ENCODE peak calls at places on chromosomes 4 and X, in nine cellular contexts. X, Y, D, C, I, W, F, H and K are unnamed samples.

GRCh38 chr4:2081540-2081939 is 22.4 kb downstream of the NAT8L start:
- DNase-seq in F (no peak), I (no peak), X (no peak), H (no peak), Y (no peak), W (no peak), C (no peak), D (no peak), K (no peak)

GRCh38 chr4:16337936-16338335 is 111.7 kb upstream of the TAPT1 start:
- DNase-seq in I (no peak), D (no peak), X (no peak), H (no peak), Y (no peak), W (no peak), F (no peak), C (no peak), K (no peak)

GRCh38 chr4:81913427-81913878 is 441.7 kb upstream of the RASGEF1B start:
- DNase-seq in Y (peak), D (no peak), C (peak), F (no peak), X (peak), H (no peak), I (no peak), W (peak), K (peak)

GRCh38 chr4:98319021-98319420 is 57.8 kb downstream of the RAP1GDS1 start:
- DNase-seq in X (no peak), W (no peak), H (no peak), D (no peak), C (no peak), I (no peak), F (no peak), Y (no peak), K (no peak)

GRCh38 chr4:5144384-5144783 is 93.1 kb downstream of the STK32B start:
- DNase-seq in I (no peak), X (no peak), C (no peak), Y (no peak), D (no peak), H (no peak), F (no peak), W (no peak), K (no peak)

GRCh38 chr4:55336138-55337034 is 9.7 kb upstream of the SRD5A3 start:
- DNase-seq in I (no peak), Y (no peak), C (peak), X (no peak), D (no peak), H (no peak), W (no peak), F (no peak), K (no peak)

GRCh38 chr4:36824682-36825081 is 419.9 kb upstream of the NWD2 start:
- DNase-seq in H (no peak), D (no peak), C (no peak), Y (no peak), F (no peak), X (no peak), I (no peak), W (peak), K (no peak)

GRCh38 chr4:152735302-152735917 is 44.1 kb downstream of the TIGD4 start:
- DNase-seq in W (no peak), C (no peak), Y (peak), I (peak), D (no peak), H (no peak), F (peak), X (peak), K (no peak)

GRCh38 chrX:94204524-94204923 is 530.5 kb downstream of the FAM133A start:
- DNase-seq in W (peak), I (no peak), H (no peak), F (no peak), C (no peak), Y (no peak), D (no peak), X (no peak), K (no peak)

GRCh38 chr4:107472265-107472948 is 247.6 kb downstream of the PAPSS1 start:
- DNase-seq in F (no peak), I (no peak), X (no peak), C (no peak), H (no peak), Y (no peak), D (no peak), W (no peak), K (no peak)

GRCh38 chr4:183823394-183823793 is 81.7 kb upstream of the STOX2 start:
- DNase-seq in H (no peak), C (no peak), F (no peak), I (no peak), W (peak), X (peak), D (no peak), Y (no peak), K (no peak)

GRCh38 chr4:102687373-102687981 is 73.3 kb downstream of the MANBA start:
- DNase-seq in D (no peak), I (no peak), X (peak), H (no peak), F (no peak), Y (peak), W (no peak), C (no peak), K (no peak)

GRCh38 chr4:86846921-86847320 is 2.3 kb downstream of the SLC10A6 start:
- DNase-seq in W (no peak), X (peak), D (no peak), C (no peak), H (no peak), I (no peak), F (no peak), Y (no peak), K (no peak)

GRCh38 chrX:149937881-149938426 is 337 bp downstream of the EOLA2 start:
- DNase-seq in C (peak), F (no peak), Y (no peak), D (no peak), H (no peak), I (no peak), W (no peak), X (peak), K (no peak)

GRCh38 chr4:146243141-146243882 is 29.0 kb downstream of the REELD1 start:
- DNase-seq in I (no peak), H (no peak), W (peak), F (no peak), Y (peak), C (peak), X (no peak), D (peak), K (peak)

GRCh38 chrX:72081605-72082320 is 50.0 kb downstream of the RTL5 start:
- DNase-seq in I (no peak), D (no peak), W (peak), C (no peak), X (no peak), Y (no peak), H (no peak), F (no peak), K (no peak)

GRCh38 chr4:22524895-22525294 is 9.0 kb upstream of the ADGRA3 start:
- DNase-seq in C (no peak), F (no peak), Y (no peak), X (no peak), H (no peak), W (no peak), I (no peak), D (no peak), K (no peak)